ENCODE peak calls at places on chromosomes 11 and 22, in six cellular contexts. I, Y, F, T, K and L are unnamed samples. For H3K4me1 and H3K27me3, the result is how much of the 10 kb centered on the place peaks cover.

GRCh38 chr11:45266693-45267451 is 19.3 kb downstream of the SYT13 start:
- DNase-seq in I (no peak), Y (no peak), F (no peak), T (peak), K (no peak), L (no peak)

GRCh38 chr11:124656759-124657627 is 16.5 kb downstream of the SIAE start:
- DNase-seq in I (no peak), Y (no peak), F (peak), T (peak), K (peak), L (no peak)

GRCh38 chr11:72522186-72522585 is 87.9 kb upstream of the CLPB start:
- DNase-seq in I (no peak), Y (no peak), F (no peak), T (no peak), K (no peak), L (no peak)

GRCh38 chr22:43994416-43994815 is 29.7 kb upstream of the PARVB start:
- DNase-seq in I (no peak), Y (no peak), F (no peak), T (no peak), K (no peak), L (no peak)

GRCh38 chr11:91104237-91104636 is 881.4 kb upstream of the CHORDC1 start:
- DNase-seq in I (no peak), Y (no peak), F (peak), T (no peak), K (peak), L (no peak)

GRCh38 chr11:30579776-30580175 is 6.4 kb downstream of the MPPED2 start:
- DNase-seq in I (no peak), Y (no peak), F (no peak), T (no peak), K (no peak), L (no peak)

GRCh38 chr11:116420770-116421528 is 351.8 kb downstream of the BUD13 start:
- DNase-seq in I (no peak), Y (no peak), F (peak), T (peak), K (no peak), L (no peak)

GRCh38 chr11:68043349-68044144 is 4.7 kb downstream of the TCIRG1 start:
- DNase-seq in I (no peak), Y (no peak), F (no peak), T (no peak), K (peak), L (no peak)

GRCh38 chr11:110032257-110032656 is 60.9 kb upstream of the ZC3H12C start:
- DNase-seq in I (no peak), Y (no peak), F (no peak), T (no peak), K (no peak), L (no peak)

GRCh38 chr11:16002942-16003341 is 353.4 kb downstream of the SOX6 start:
- DNase-seq in I (no peak), Y (no peak), F (no peak), T (no peak), K (no peak), L (no peak)

GRCh38 chr22:41976961-41977566 is 7.8 kb downstream of the SEPTIN3 start:
- DNase-seq in I (peak), Y (no peak), F (no peak), T (peak), K (no peak), L (no peak)

GRCh38 chr11:61826930-61827572 is 1.0 kb upstream of the FADS2 start:
- DNase-seq in I (no peak), Y (no peak), F (no peak), T (no peak), K (no peak), L (no peak)

GRCh38 chr11:101061606-101062005 is 68.0 kb downstream of the PGR start:
- DNase-seq in I (no peak), Y (no peak), F (no peak), T (no peak), K (peak), L (no peak)

GRCh38 chr11:76576166-76576565 is 94.4 kb downstream of the LRRC32 start:
- DNase-seq in I (no peak), Y (no peak), F (no peak), T (no peak), K (no peak), L (no peak)

GRCh38 chr11:101428918-101429317 is 154.9 kb downstream of the TRPC6 start:
- DNase-seq in I (no peak), Y (no peak), F (peak), T (peak), K (peak), L (no peak)

GRCh38 chr11:131534031-131534430 is 163.6 kb downstream of the NTM start:
- DNase-seq in I (no peak), Y (no peak), F (no peak), T (no peak), K (no peak), L (no peak)

GRCh38 chr22:44755000-44755399 is 2.6 kb downstream of the ARHGAP8 start:
- DNase-seq in I (no peak), Y (no peak), F (no peak), T (no peak), K (no peak), L (no peak)

GRCh38 chr11:26823963-26824362 is 102.1 kb upstream of the SLC5A12 start:
- DNase-seq in I (no peak), Y (no peak), F (peak), T (no peak), K (no peak), L (no peak)

GRCh38 chr11:132838621-132839020 is 693.7 kb downstream of the OPCML start:
- DNase-seq in I (no peak), Y (no peak), F (peak), T (no peak), K (peak), L (no peak)

GRCh38 chr22:45552580-45553332 is 50.1 kb downstream of the FBLN1 start:
- DNase-seq in I (no peak), Y (no peak), F (peak), T (peak), K (peak), L (no peak)

GRCh38 chr11:5476184-5476819 is 12.2 kb upstream of the OR52D1 start:
- DNase-seq in I (peak), Y (no peak), F (peak), T (peak), K (peak), L (peak)

GRCh38 chr11:65558785-65559509 is 788 bp upstream of the LTBP3 start:
- DNase-seq in I (no peak), Y (no peak), F (no peak), T (peak), K (peak), L (no peak)

GRCh38 chr11:8697056-8697455 is 14.5 kb downstream of the RPL27A start:
- DNase-seq in I (no peak), Y (no peak), F (no peak), T (peak), K (no peak), L (no peak)

GRCh38 chr11:120660024-120660565 is 148.5 kb downstream of the GRIK4 start:
- DNase-seq in I (peak), Y (no peak), F (peak), T (peak), K (peak), L (no peak)

GRCh38 chr11:76823481-76824028 is 37.2 kb upstream of the ACER3 start:
- DNase-seq in I (no peak), Y (no peak), F (peak), T (peak), K (no peak), L (no peak)

GRCh38 chr11:100557830-100558611 is 129.1 kb upstream of the ARHGAP42 start:
- DNase-seq in I (no peak), Y (no peak), F (peak), T (no peak), K (peak), L (no peak)

GRCh38 chr11:65448074-65448417 is 25.4 kb downstream of the NEAT1 start:
- DNase-seq in I (no peak), Y (no peak), F (no peak), T (no peak), K (peak), L (no peak)

GRCh38 chr22:27107824-27108223 is 450.4 kb downstream of the MIAT start:
- DNase-seq in I (no peak), Y (no peak), F (peak), T (peak), K (peak), L (no peak)

GRCh38 chr11:47603295-47603694 is 9.1 kb upstream of the C1QTNF4 start:
- DNase-seq in I (no peak), Y (no peak), F (no peak), T (no peak), K (no peak), L (no peak)

GRCh38 chr22:36221799-36222751 is 17.3 kb downstream of the APOL2 start:
- DNase-seq in I (peak), Y (peak), F (peak), T (peak), K (peak), L (peak)

GRCh38 chr11:69306821-69307220 is 12.9 kb downstream of the MYEOV start:
- DNase-seq in I (no peak), Y (no peak), F (no peak), T (no peak), K (no peak), L (no peak)

GRCh38 chr11:103904324-103904667 is 132.1 kb upstream of the DDI1 start:
- DNase-seq in I (no peak), Y (no peak), F (no peak), T (no peak), K (no peak), L (no peak)

GRCh38 chr11:103898577-103899336 is 137.7 kb upstream of the DDI1 start:
- DNase-seq in I (no peak), Y (no peak), F (no peak), T (no peak), K (no peak), L (no peak)

GRCh38 chr11:103903621-103904323 is 132.7 kb upstream of the DDI1 start:
- DNase-seq in I (no peak), Y (no peak), F (no peak), T (no peak), K (no peak), L (no peak)

GRCh38 chr11:103903005-103903404 is 133.4 kb upstream of the DDI1 start:
- DNase-seq in I (no peak), Y (no peak), F (no peak), T (no peak), K (no peak), L (no peak)

DNA sequence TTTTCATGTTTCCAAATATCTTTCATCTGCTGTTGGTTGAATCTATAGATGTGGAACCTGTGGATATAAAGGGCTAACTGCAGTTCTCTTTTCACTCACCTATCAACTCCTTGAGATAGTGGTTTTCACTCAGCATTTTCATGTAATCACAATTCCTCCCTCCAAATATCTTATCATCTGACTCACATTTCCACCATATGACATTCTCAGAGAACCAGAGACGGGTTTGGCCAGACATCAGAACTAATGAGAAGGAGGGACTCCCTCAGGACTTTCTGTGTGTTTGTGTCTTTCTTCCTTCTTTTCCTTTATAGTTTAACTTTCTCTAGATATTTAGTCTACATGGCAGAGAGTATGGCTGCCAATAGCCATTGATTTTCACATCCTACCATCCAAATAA is 134.8 kb upstream of the DDI1 start:
- DNase-seq in I (no peak), Y (no peak), F (no peak), T (no peak), K (no peak), L (no peak)
- H3K4me1 ChIP-seq in I (under half), Y (under half), F (under half), T (under half), K (under half), L (under half)

GRCh38 chr11:122981388-122982264 is at the start of gene BSX:
- DNase-seq in I (peak), Y (peak), F (peak), T (peak), K (peak), L (peak)
- H3K27me3 ChIP-seq in I (under half), Y (half or more), F (half or more), T (half or more), K (half or more), L (half or more)

GRCh38 chr22:40507491-40507890 is 129.0 kb downstream of the MRTFA start:
- DNase-seq in I (no peak), Y (no peak), F (no peak), T (no peak), K (no peak), L (no peak)
- H3K4me1 ChIP-seq in I (under half), Y (under half), F (under half), T (under half), K (under half), L (under half)

GRCh38 chr11:128533473-128533872 is 53.9 kb downstream of the ETS1 start:
- DNase-seq in I (no peak), Y (no peak), F (no peak), T (no peak), K (no peak), L (no peak)

GRCh38 chr11:128530119-128531091 is 57.0 kb downstream of the ETS1 start:
- DNase-seq in I (no peak), Y (no peak), F (peak), T (no peak), K (peak), L (no peak)

GRCh38 chr11:128532016-128532570 is 55.3 kb downstream of the ETS1 start:
- DNase-seq in I (no peak), Y (no peak), F (peak), T (no peak), K (no peak), L (no peak)

GRCh38 chr11:128531588-128531987 is 55.8 kb downstream of the ETS1 start:
- DNase-seq in I (no peak), Y (no peak), F (no peak), T (no peak), K (no peak), L (no peak)

GRCh38 chr11:128532571-128533091 is 54.7 kb downstream of the ETS1 start:
- DNase-seq in I (no peak), Y (no peak), F (no peak), T (peak), K (no peak), L (no peak)
- H3K27me3 ChIP-seq in I (under half), Y (under half), F (under half), T (under half), K (under half), L (under half)

GRCh38 chr11:70431611-70432010 is 33.3 kb downstream of the CTTN start:
- DNase-seq in I (no peak), Y (no peak), F (no peak), T (no peak), K (no peak), L (no peak)

GRCh38 chr11:70432580-70432979 is 34.3 kb downstream of the CTTN start:
- DNase-seq in I (no peak), Y (no peak), F (no peak), T (no peak), K (no peak), L (no peak)

GRCh38 chr11:70430671-70431574 is 32.6 kb downstream of the CTTN start:
- DNase-seq in I (no peak), Y (no peak), F (no peak), T (no peak), K (no peak), L (no peak)

GRCh38 chr11:70433038-70433437 is 34.7 kb downstream of the CTTN start:
- DNase-seq in I (no peak), Y (no peak), F (no peak), T (no peak), K (no peak), L (no peak)

DNA sequence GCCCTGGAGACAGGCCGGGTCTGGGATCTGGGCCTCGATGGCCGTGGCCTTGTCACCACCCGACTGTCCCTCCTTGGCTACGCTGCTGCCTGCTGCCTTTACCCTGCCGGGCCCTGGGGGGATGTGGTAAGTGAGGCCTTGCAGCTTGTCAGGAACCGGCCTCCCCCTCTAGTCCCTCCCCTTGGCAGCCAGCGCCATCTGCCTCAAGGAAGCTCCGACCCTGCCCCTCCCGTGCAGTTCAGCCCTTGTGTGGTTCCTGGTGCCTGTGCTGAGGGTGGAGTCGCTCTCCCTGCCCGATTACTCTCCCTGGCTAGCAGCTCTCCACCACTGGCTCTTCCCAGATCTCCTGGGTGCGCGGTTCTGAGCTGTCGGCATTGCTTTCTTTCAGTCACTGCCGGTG is 33.7 kb downstream of the CTTN start:
- DNase-seq in I (no peak), Y (no peak), F (no peak), T (no peak), K (no peak), L (no peak)
- H3K4me1 ChIP-seq in I (under half), Y (under half), F (under half), T (under half), K (under half), L (under half)